ENCODE peak calls at places on chromosomes 7 and 10, in nine cellular contexts. V is neuronal stem cell; E is hepatic stellate cell; R is activated CD4-positive, alpha-beta T cell treated with anti-CD3 and anti-CD28 coated beads, Interleukin-2, amount 50 U/mL, for 1 hour; P is activated CD8-positive, alpha-beta memory T cell treated with anti-CD3 and anti-CD28 coated beads for 1 hour; G is stimulated activated CD4-positive, alpha-beta T cell treated with anti-CD3 and anti-CD28 coated beads, Interleukin-12 subunit alpha, Interleukin-12 subunit beta, amount 100 ng/mL, for 4 hours; C is renal cortical epithelial cell; W is A172; F is nucleus accumbens. N is an unnamed sample.

GRCh38 chr10:128032466-128032865 is 93.8 kb downstream of the MKI67 start:
- DNase-seq in V (no peak), F (no peak), E (no peak), P (no peak), G (no peak), C (no peak), W (no peak), R (no peak), N (no peak)

GRCh38 chr7:43758861-43759683 is 592 bp downstream of the BLVRA start:
- DNase-seq in C (no peak), F (no peak), P (peak; percentile 16), G (peak; percentile 40), R (peak; percentile 34), W (no peak), V (peak; percentile 29), E (peak; percentile 62), N (peak; percentile 46)

GRCh38 chr7:2923886-2924574 is 79.9 kb upstream of the GNA12 start:
- DNase-seq in C (no peak), P (no peak), G (no peak), F (no peak), E (no peak), R (no peak), W (no peak), V (no peak), N (no peak)

GRCh38 chr7:18426564-18427226 is 68.9 kb upstream of the HDAC9 start:
- DNase-seq in W (peak; percentile 68), F (no peak), G (no peak), E (no peak), C (peak; percentile 89), V (no peak), R (no peak), P (no peak), N (no peak)

GRCh38 chr10:132450466-132450824 is 53.4 kb downstream of the PWWP2B start:
- DNase-seq in C (no peak), P (no peak), G (no peak), R (no peak), W (no peak), F (no peak), E (no peak), V (no peak), N (no peak)

GRCh38 chr10:28593811-28594210 is 60.9 kb downstream of the WAC start:
- DNase-seq in E (no peak), P (no peak), F (no peak), R (no peak), V (no peak), W (no peak), C (peak; percentile 11), G (no peak), N (no peak)

GRCh38 chr7:33059635-33060034 is 2.9 kb downstream of the NT5C3A start:
- DNase-seq in F (no peak), V (no peak), E (no peak), G (no peak), R (no peak), W (no peak), P (no peak), C (no peak), N (no peak)

GRCh38 chr10:89122431-89123066 is 84.6 kb downstream of the CH25H start:
- DNase-seq in W (peak; percentile 24), R (no peak), V (no peak), E (no peak), F (no peak), P (no peak), G (no peak), C (peak; percentile 38), N (no peak)

GRCh38 chr7:1819258-1819841 is 149.3 kb downstream of the ELFN1 start:
- DNase-seq in P (no peak), V (no peak), E (no peak), W (no peak), C (no peak), R (no peak), G (no peak), F (no peak), N (no peak)

GRCh38 chr10:126080879-126081331 is 184.5 kb downstream of the FANK1 start:
- DNase-seq in E (peak; percentile 52), R (no peak), P (no peak), W (peak; percentile 63), F (no peak), G (no peak), C (peak; percentile 71), V (no peak), N (no peak)

GRCh38 chr7:141073641-141074161 is at the start of gene TMEM178B:
- DNase-seq in G (no peak), W (no peak), R (no peak), V (peak; percentile 35), F (no peak), E (no peak), C (no peak), P (no peak), N (peak; percentile 17)

GRCh38 chr10:78640981-78641646 is 427.7 kb upstream of the ZMIZ1 start:
- DNase-seq in C (no peak), P (no peak), R (no peak), G (no peak), E (no peak), V (no peak), W (no peak), F (no peak), N (no peak)